ENCODE peak calls at places on chromosomes 3 and 15, in five cellular contexts. W is NCI-H510A treated with DMSO at 0.1 percent for 48 hours, I is NCI-H1092 treated with DMSO at 0.1 percent for 48 hours, G is HT-29, T is GF-D8. R is an unnamed sample.

GRCh38 chr15:69810441-69811071 is 287.2 kb downstream of the TLE3 start:
- DNase-seq in G (no peak), W (peak), T (no peak), I (no peak), R (no peak)

GRCh38 chr15:71202712-71203111 is 87.4 kb downstream of the THSD4 start:
- DNase-seq in T (no peak), I (peak), G (no peak), W (peak), R (no peak)

GRCh38 chr15:62658498-62658897 is 384.0 kb upstream of the TPM1 start:
- DNase-seq in G (peak), T (no peak), W (no peak), I (no peak), R (peak)

GRCh38 chr15:80694624-80695098 is 449 bp upstream of the ABHD17C start:
- DNase-seq in I (no peak), W (no peak), G (peak), T (no peak), R (no peak)

GRCh38 chr15:88627463-88627862 is 6.3 kb downstream of the AEN start:
- DNase-seq in I (no peak), T (no peak), G (no peak), W (peak), R (peak)

GRCh38 chr3:9715764-9716437 is 12.3 kb downstream of the CPNE9 start:
- DNase-seq in G (peak), I (no peak), W (no peak), T (peak), R (peak)

GRCh38 chr3:194691481-194692281 is 6.0 kb downstream of the FAM43A start:
- DNase-seq in W (peak), T (no peak), I (no peak), G (no peak), R (no peak)

GRCh38 chr3:32283304-32283703 is 44.8 kb downstream of the CMTM8 start:
- DNase-seq in T (peak), G (no peak), W (no peak), I (no peak), R (no peak)

GRCh38 chr3:177703788-177704187 is 506.5 kb upstream of the TBL1XR1 start:
- DNase-seq in G (no peak), T (no peak), I (no peak), W (no peak), R (peak)

GRCh38 chr3:195081242-195081963 is 189.6 kb downstream of the XXYLT1 start:
- DNase-seq in G (no peak), I (no peak), W (peak), T (no peak), R (no peak)

GRCh38 chr3:71389911-71390573 is 193.5 kb downstream of the FOXP1 start:
- DNase-seq in T (peak), W (peak), G (peak), I (peak), R (peak)

R was measured in bronchial epithelial cell.